ENCODE peak calls at places on chromosomes 16 and 17, in ten cellular contexts. S, C, A, H, R, J, L, Z, Y and G are unnamed samples. For H3K9me3, the result is how much of the 10 kb centered on the place peaks cover.

GRCh38 chr17:76271669-76272540 is 6.8 kb downstream of the UBALD2 start:
- DNase-seq in L (no peak), C (peak), S (no peak), H (peak), R (no peak), Y (peak), Z (no peak), J (peak), A (peak), G (peak)

GRCh38 chr16:4052801-4053662 is 63.2 kb downstream of the ADCY9 start:
- DNase-seq in S (peak), Y (no peak), A (peak), Z (peak), L (no peak), R (no peak), C (no peak), H (no peak), J (peak), G (peak)

GRCh38 chr17:61331886-61332285 is 67.8 kb upstream of the TBX2 start:
- DNase-seq in H (no peak), R (no peak), C (no peak), Y (no peak), J (no peak), S (no peak), L (no peak), A (no peak), Z (no peak), G (no peak)

GRCh38 chr16:12573730-12574383 is 229.8 kb downstream of the CPPED1 start:
- DNase-seq in J (no peak), C (peak), H (peak), S (peak), L (no peak), Y (peak), R (peak), A (peak), Z (peak), G (peak)

GRCh38 chr16:81778861-81779539 is at the start of gene PLCG2:
- DNase-seq in R (peak), Z (peak), J (peak), A (peak), Y (peak), H (peak), C (peak), L (peak), S (peak), G (peak)

GRCh38 chr17:63442549-63443035 is 3.5 kb downstream of the CYB561 start:
- DNase-seq in Z (no peak), R (peak), Y (no peak), H (peak), C (no peak), S (peak), L (no peak), J (no peak), A (no peak), G (no peak)

GRCh38 chr16:10202650-10203049 is 20.4 kb upstream of the GRIN2A start:
- DNase-seq in L (no peak), Y (no peak), A (no peak), J (no peak), S (no peak), H (no peak), Z (no peak), C (no peak), R (no peak), G (no peak)

GRCh38 chr17:28244446-28244845 is 74.6 kb upstream of the TMEM97 start:
- DNase-seq in C (no peak), H (no peak), A (no peak), R (no peak), S (no peak), L (no peak), Z (no peak), J (no peak), Y (no peak), G (no peak)

GRCh38 chr17:29958947-29959657 is 17.7 kb downstream of the EFCAB5 start:
- DNase-seq in C (no peak), L (no peak), A (no peak), H (no peak), S (no peak), J (no peak), Z (no peak), Y (no peak), R (no peak), G (no peak)

GRCh38 chr17:28426081-28426519 is 20.1 kb upstream of the SLC46A1 start:
- DNase-seq in Z (no peak), J (no peak), Y (peak), L (no peak), S (peak), C (no peak), R (peak), H (no peak), A (peak), G (peak)

GRCh38 chr17:77491921-77492445 is 351.2 kb downstream of the SEC14L1 start:
- DNase-seq in Z (no peak), C (no peak), R (no peak), S (no peak), H (peak), A (peak), J (no peak), Y (no peak), L (no peak), G (peak)

GRCh38 chr17:82568997-82569393 is 49.5 kb downstream of the FOXK2 start:
- DNase-seq in Z (no peak), Y (no peak), R (no peak), L (no peak), H (no peak), J (no peak), S (no peak), A (no peak), C (no peak), G (no peak)

GRCh38 chr17:39595928-39596327 is 11.8 kb downstream of the NEUROD2 start:
- DNase-seq in Z (no peak), S (no peak), C (no peak), L (no peak), Y (no peak), H (no peak), A (no peak), R (no peak), J (no peak), G (no peak)

GRCh38 chr16:55737966-55738365 is 82.2 kb downstream of the SLC6A2 start:
- DNase-seq in J (no peak), R (no peak), H (no peak), S (no peak), L (no peak), Y (no peak), A (no peak), Z (no peak), C (no peak), G (no peak)

GRCh38 chr16:620700-621525 is 9.9 kb upstream of the WFIKKN1 start:
- DNase-seq in S (no peak), Y (no peak), J (no peak), Z (no peak), L (no peak), A (no peak), C (no peak), H (no peak), R (no peak), G (no peak)

GRCh38 chr17:82365586-82366295 is 5.8 kb upstream of the UTS2R start:
- DNase-seq in J (no peak), Z (no peak), C (no peak), Y (no peak), R (no peak), A (no peak), S (no peak), H (no peak), L (no peak), G (peak)

GRCh38 chr17:15083225-15083624 is 181.9 kb downstream of the PMP22 start:
- DNase-seq in Z (peak), R (peak), C (no peak), L (no peak), H (no peak), Y (no peak), S (no peak), A (no peak), J (no peak), G (no peak)

GRCh38 chr17:81348097-81349055 is 46.9 kb upstream of the BAHCC1 start:
- DNase-seq in H (no peak), L (no peak), Y (peak), C (no peak), S (no peak), R (no peak), A (peak), J (no peak), Z (no peak), G (peak)

GRCh38 chr17:28545787-28546415 is 6.5 kb downstream of the UNC119 start:
- DNase-seq in C (no peak), Z (no peak), L (no peak), Y (no peak), R (no peak), S (no peak), H (no peak), J (no peak), A (no peak), G (no peak)

GRCh38 chr17:13562271-13562800 is 39.4 kb downstream of the HS3ST3A1 start:
- DNase-seq in R (no peak), S (no peak), Z (no peak), C (no peak), A (no peak), L (no peak), J (no peak), Y (no peak), H (no peak), G (no peak)

DNA sequence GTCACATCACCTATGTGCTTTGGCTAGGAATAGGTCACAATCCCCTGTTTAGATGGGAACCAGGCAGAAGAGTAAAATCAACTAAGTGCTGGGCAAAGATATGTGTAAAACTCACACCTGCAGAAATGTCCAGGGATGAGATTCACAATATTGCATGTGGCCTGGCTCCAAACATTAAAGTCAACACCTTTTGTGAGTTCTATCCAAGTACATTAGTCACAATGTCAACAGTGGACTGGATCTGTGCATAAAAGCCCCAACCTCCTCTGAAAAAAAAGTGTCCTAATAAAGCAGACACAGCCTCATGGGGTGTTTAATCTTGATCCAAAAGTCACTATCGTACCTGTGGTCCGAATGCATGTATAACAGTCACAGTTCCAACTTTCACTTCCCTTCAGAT is 1990.3 kb downstream of the TP53TG3F start:
- DNase-seq in L (no peak), Z (no peak), A (no peak), S (no peak), C (no peak), Y (no peak), J (no peak), H (no peak), R (no peak), G (no peak)
- H3K9me3 ChIP-seq in L (under half), Z (under half), A (under half), S (under half), C (under half), Y (half or more), J (under half), H (under half), R (under half), G (half or more)

GRCh38 chr17:3692346-3692745 is 3.6 kb downstream of the P2RX5 start:
- DNase-seq in L (no peak), A (no peak), H (no peak), J (no peak), Y (no peak), R (no peak), C (no peak), Z (no peak), S (no peak), G (no peak)

GRCh38 chr17:3695723-3696411 is at the start of gene P2RX5:
- DNase-seq in H (peak), J (no peak), C (peak), Z (no peak), S (peak), A (peak), Y (no peak), L (no peak), R (peak), G (peak)

GRCh38 chr17:3695129-3695722 is 729 bp downstream of the P2RX5 start:
- DNase-seq in A (peak), R (no peak), C (no peak), Z (peak), S (no peak), L (no peak), J (no peak), Y (no peak), H (peak), G (no peak)

GRCh38 chr17:3693099-3693498 is 2.9 kb downstream of the P2RX5 start:
- DNase-seq in S (no peak), Z (no peak), L (no peak), Y (no peak), H (no peak), C (no peak), R (no peak), J (no peak), A (no peak), G (no peak)

DNA sequence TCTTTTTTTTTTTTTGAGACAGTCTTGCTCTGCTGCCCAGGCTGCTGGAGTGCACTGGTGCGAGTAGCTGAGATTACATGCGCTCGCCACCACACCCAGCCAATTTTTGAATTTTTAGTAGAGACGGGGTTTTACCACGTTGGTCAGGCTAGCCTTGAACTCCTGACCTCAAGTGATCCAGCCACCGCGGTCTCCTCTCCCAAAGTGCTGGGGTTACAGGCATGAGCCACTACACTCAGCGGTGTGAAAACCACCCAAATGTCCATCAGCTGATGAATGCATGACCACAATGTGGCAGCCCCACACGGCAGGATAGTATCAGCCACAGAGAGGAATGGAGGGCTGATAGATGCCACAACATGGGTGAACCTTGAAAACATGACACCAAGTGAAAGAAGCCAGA is 2.1 kb downstream of the P2RX5 start:
- DNase-seq in J (no peak), A (peak), L (no peak), H (peak), S (no peak), C (no peak), Y (no peak), Z (no peak), R (no peak), G (no peak)
- H3K4me3 ChIP-seq in J (no peak), A (no peak), L (no peak), H (peak), S (no peak), C (no peak), Y (no peak), Z (no peak), R (no peak), G (no peak)

GRCh38 chr17:286571-286970 is 66.0 kb downstream of the RPH3AL start:
- DNase-seq in L (no peak), A (peak), H (no peak), S (no peak), J (peak), C (no peak), R (no peak), Z (no peak), Y (no peak), G (no peak)

GRCh38 chr17:284676-285355 is 67.8 kb downstream of the RPH3AL start:
- DNase-seq in L (no peak), H (no peak), S (no peak), Z (no peak), A (no peak), J (no peak), R (no peak), Y (no peak), C (no peak), G (peak)

GRCh38 chr17:282912-283882 is 69.4 kb downstream of the RPH3AL start:
- DNase-seq in Z (no peak), R (no peak), H (no peak), C (no peak), S (no peak), J (no peak), A (no peak), Y (no peak), L (no peak), G (peak)

GRCh38 chr17:283911-284675 is 68.5 kb downstream of the RPH3AL start:
- DNase-seq in R (no peak), Y (no peak), J (no peak), Z (no peak), S (no peak), L (no peak), A (no peak), C (no peak), H (no peak), G (no peak)

DNA sequence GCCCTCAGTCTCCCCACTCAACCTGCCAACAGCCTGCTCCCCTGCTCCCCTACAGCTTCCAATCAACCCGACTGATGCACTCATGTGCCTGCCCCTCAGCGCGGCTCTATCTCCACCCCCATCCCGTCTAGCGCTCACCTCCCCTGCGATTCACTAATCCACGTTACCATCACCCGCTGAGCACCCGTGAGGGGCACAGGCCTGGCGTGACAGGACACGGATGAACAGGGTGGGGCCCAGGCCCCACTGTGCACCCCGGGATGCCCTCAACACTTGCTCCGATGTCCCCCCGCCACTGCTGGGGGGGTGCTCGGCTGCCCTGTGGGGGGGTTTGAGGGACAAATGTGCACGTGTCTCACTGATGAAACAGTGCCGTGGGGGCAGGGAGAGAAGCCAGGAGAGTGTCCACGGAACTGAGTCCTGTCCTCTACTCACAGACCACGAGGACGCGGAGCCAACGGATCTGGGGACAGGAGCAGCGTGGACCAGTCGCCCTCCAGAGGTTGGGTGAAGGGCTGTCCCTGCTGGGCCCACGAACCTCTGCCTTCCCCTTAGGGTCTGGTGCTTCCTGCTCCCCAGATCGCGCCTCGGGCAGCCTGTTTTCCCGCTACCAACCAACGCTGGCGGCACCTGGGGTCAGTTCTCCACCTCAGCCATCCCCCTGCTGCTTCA is 66.7 kb downstream of the RPH3AL start:
- DNase-seq in H (no peak), L (no peak), Z (no peak), C (no peak), A (no peak), S (no peak), R (no peak), Y (no peak), J (no peak), G (no peak)
- TF ChIP-seq CTCF in H (no peak), L (no peak), Z (no peak), C (no peak), A (no peak), S (no peak), R (no peak), Y (no peak), J (no peak), G (no peak)

GRCh38 chr17:5092139-5093010 is 14.1 kb downstream of the ZFP3 start:
- DNase-seq in Z (no peak), S (no peak), R (no peak), C (no peak), L (no peak), Y (no peak), H (no peak), J (no peak), A (no peak), G (no peak)
- H3K9me3 ChIP-seq in Z (under half), S (under half), R (under half), C (half or more), L (half or more), Y (half or more), H (half or more), J (half or more), A (half or more), G (half or more)

DNA sequence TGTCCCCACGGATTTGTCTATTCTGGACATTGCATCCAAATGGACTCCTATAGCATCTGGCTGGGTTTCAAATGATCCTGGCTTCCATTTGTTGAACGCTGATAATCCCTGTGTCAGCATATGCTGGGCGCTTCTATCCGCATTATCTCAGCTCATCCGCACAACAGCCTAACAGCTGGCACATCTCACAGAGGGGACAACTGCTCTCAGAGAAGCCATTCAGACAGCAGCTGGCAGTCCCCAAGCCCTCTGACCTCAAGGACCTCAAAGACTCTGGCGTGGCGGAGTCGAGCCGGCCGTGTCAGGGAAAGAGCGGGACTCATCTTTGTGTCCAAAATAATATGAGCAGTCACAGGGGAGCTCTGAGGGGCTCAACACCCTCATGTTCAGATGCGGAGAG is 82.3 kb downstream of the NT5M start:
- DNase-seq in Z (peak), L (no peak), J (no peak), C (no peak), A (no peak), R (peak), S (no peak), Y (no peak), H (no peak), G (no peak)
- H3K4me3 ChIP-seq in Z (no peak), L (no peak), J (no peak), C (no peak), A (no peak), R (no peak), S (no peak), Y (no peak), H (no peak), G (no peak)

GRCh38 chr17:49191407-49191916 is 18.9 kb downstream of the GNGT2 start:
- DNase-seq in A (no peak), J (no peak), C (no peak), Y (no peak), H (no peak), R (no peak), Z (no peak), L (no peak), S (no peak), G (no peak)

GRCh38 chr17:49193513-49194296 is 16.7 kb downstream of the GNGT2 start:
- DNase-seq in H (peak), Z (peak), R (peak), S (peak), A (peak), J (peak), L (no peak), Y (peak), C (no peak), G (peak)

GRCh38 chr17:49190932-49191331 is 19.4 kb downstream of the GNGT2 start:
- DNase-seq in H (peak), A (no peak), C (no peak), L (no peak), Y (no peak), R (no peak), Z (no peak), S (no peak), J (no peak), G (no peak)

GRCh38 chr17:49194297-49194607 is 16.1 kb downstream of the GNGT2 start:
- DNase-seq in C (no peak), R (no peak), S (no peak), A (no peak), J (no peak), Z (no peak), Y (no peak), L (no peak), H (no peak), G (no peak)

DNA sequence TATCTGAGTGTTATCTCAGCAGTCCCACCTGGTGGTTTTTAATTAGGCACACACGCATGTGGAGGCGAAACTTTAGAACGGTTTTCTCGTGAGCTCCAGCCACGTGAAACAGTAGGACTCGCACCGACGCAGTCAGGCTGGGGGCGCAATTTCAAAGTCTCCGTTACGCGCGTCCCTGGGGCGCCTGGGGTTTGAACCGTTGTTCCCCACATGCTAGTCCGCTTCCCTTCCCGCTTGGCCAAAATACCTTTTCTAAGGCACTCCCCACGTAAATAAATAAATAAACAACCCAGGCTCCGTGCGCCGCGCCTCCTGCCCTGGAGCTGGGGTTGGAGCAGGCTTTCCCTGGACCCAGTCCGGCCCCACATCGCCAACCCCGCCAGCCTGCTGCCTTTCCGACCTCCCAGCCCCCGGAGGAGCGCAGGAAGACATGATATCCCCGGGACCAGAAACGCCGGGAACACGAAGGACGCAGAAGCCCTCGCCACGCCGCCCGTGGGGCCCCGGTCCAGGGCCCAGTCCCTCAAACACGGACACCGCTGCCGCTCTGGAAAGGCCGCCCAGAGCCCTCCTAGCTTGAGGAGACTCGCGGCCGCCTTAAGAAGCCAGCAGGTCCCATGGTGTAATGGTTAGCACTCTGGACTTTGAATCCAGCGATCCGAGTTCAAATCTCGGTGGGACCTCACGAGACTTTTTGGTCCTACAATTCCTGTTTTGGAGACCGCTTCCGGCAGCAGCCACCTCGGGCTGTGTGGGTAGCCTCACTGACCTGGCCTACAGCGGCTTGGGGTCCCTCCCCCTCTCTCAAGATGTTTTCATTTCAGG is 18.2 kb downstream of the GNGT2 start:
- DNase-seq in C (peak), Z (peak), R (peak), J (peak), S (peak), H (peak), L (no peak), A (peak), Y (peak), G (peak)
- TF ChIP-seq CTCF in C (peak), Z (peak), R (peak), J (peak), S (peak), H (peak), L (no peak), A (no peak), Y (no peak), G (no peak)

GRCh38 chr17:79891113-79891730 is 52.0 kb upstream of the CBX4 start:
- DNase-seq in Z (no peak), C (no peak), S (no peak), A (no peak), J (no peak), Y (no peak), H (no peak), R (no peak), L (no peak), G (no peak)
- H3K9me3 ChIP-seq in Z (under half), C (under half), S (under half), A (under half), J (under half), Y (under half), H (under half), R (under half), L (under half), G (under half)